ENCODE peak calls at places on chromosomes 5 and 9, in five cellular contexts. U is EL, V is fibroblast of mammary gland, M is Ammon's horn, T is activated T-cell treated with anti-CD3 and anti-CD28 coated beads for 24 hours. K is an unnamed sample.

GRCh38 chr9:469672-470040 is 255.0 kb downstream of the DOCK8 start:
- DNase-seq in U (no peak), V (no peak), M (peak; percentile 36), T (peak; percentile 4), K (no peak)

GRCh38 chr9:26357803-26358339 is 534.7 kb downstream of the CAAP1 start:
- DNase-seq in U (peak; percentile 2), V (no peak), M (peak; percentile 30), T (no peak), K (peak; percentile 6)

GRCh38 chr9:136533775-136534157 is 12.1 kb downstream of the NOTCH1 start:
- DNase-seq in U (no peak), V (no peak), M (no peak), T (peak; percentile 72), K (no peak)

GRCh38 chr5:149618581-149619248 is 37.4 kb downstream of the ARHGEF37 start:
- DNase-seq in U (peak; percentile 90), V (peak; percentile 72), M (peak; percentile 69), T (no peak), K (peak; percentile 91)

GRCh38 chr5:96562614-96563013 is 99.6 kb upstream of the CAST start:
- DNase-seq in U (peak; percentile 82), V (peak; percentile 39), M (no peak), T (no peak), K (no peak)

GRCh38 chr5:33401482-33402390 is 39.0 kb upstream of the TARS1 start:
- DNase-seq in U (peak; percentile 84), V (peak; percentile 68), M (no peak), T (no peak), K (no peak)

GRCh38 chr9:83981126-83981871 is 694 bp downstream of the RMI1 start:
- DNase-seq in U (peak; percentile 50), V (peak; percentile 58), M (peak; percentile 28), T (peak; percentile 25), K (peak; percentile 75)

GRCh38 chr9:127124091-127124490 is 1.7 kb upstream of the ANGPTL2 start:
- DNase-seq in U (no peak), V (no peak), M (no peak), T (no peak), K (no peak)

GRCh38 chr9:36151306-36152210 is 15.0 kb downstream of the GLIPR2 start:
- DNase-seq in U (peak; percentile 88), V (peak; percentile 68), M (peak; percentile 58), T (peak; percentile 83), K (no peak)

GRCh38 chr9:107273634-107274033 is 9.4 kb upstream of the RAD23B start:
- DNase-seq in U (no peak), V (no peak), M (no peak), T (no peak), K (no peak)

GRCh38 chr5:25448646-25449045 is 803.9 kb upstream of the CDH10 start:
- DNase-seq in U (no peak), V (no peak), M (no peak), T (no peak), K (no peak)

GRCh38 chr9:744790-745456 is 96.6 kb upstream of the DMRT1 start:
- DNase-seq in U (no peak), V (no peak), M (no peak), T (no peak), K (peak; percentile 95)

GRCh38 chr9:83062011-83062652 is 810 bp downstream of the RASEF start:
- DNase-seq in U (peak; percentile 73), V (peak; percentile 35), M (no peak), T (no peak), K (no peak)

GRCh38 chr5:41193462-41194166 is 19.7 kb downstream of the C6 start:
- DNase-seq in U (peak; percentile 11), V (peak; percentile 99), M (peak; percentile 81), T (no peak), K (peak; percentile 99)

GRCh38 chr9:91746904-91747303 is 203.1 kb downstream of the ROR2 start:
- DNase-seq in U (no peak), V (peak; percentile 82), M (no peak), T (no peak), K (no peak)

GRCh38 chr5:146428658-146429057 is 18.5 kb upstream of the TCERG1 start:
- DNase-seq in U (no peak), V (no peak), M (no peak), T (no peak), K (no peak)

GRCh38 chr5:138752951-138753793 is at the start of gene CTNNA1:
- DNase-seq in U (peak; percentile 76), V (peak; percentile 50), M (peak; percentile 67), T (peak; percentile 29), K (peak; percentile 8)

GRCh38 chr5:35899805-35900204 is 38.6 kb downstream of the CAPSL start:
- DNase-seq in U (no peak), V (no peak), M (no peak), T (no peak), K (no peak)

GRCh38 chr5:181190711-181191525 is 14.1 kb downstream of the TRIM7 start:
- DNase-seq in U (peak; percentile 52), V (no peak), M (peak; percentile 59), T (no peak), K (peak; percentile 59)

GRCh38 chr9:91315191-91315590 is 46.5 kb downstream of the AUH start:
- DNase-seq in U (no peak), V (no peak), M (no peak), T (no peak), K (no peak)

GRCh38 chr9:94517254-94517653 is 37.6 kb upstream of the PCAT7 start:
- DNase-seq in U (no peak), V (no peak), M (no peak), T (no peak), K (no peak)

GRCh38 chr5:172180936-172181335 is 7.1 kb downstream of the STK10 start:
- DNase-seq in U (no peak), V (no peak), M (no peak), T (no peak), K (no peak)

GRCh38 chr5:140194662-140195061 is 19.7 kb downstream of the CYSTM1 start:
- DNase-seq in U (no peak), V (no peak), M (no peak), T (no peak), K (no peak)

GRCh38 chr5:18394154-18394804 is 760.0 kb downstream of the TAF11L14 start:
- DNase-seq in U (peak; percentile 1), V (peak; percentile 49), M (peak; percentile 65), T (peak; percentile 14), K (peak; percentile 68)

GRCh38 chr5:125659316-125660071 is 763.7 kb upstream of the GRAMD2B start:
- DNase-seq in U (peak; percentile 48), V (peak; percentile 79), M (no peak), T (no peak), K (peak; percentile 8)

GRCh38 chr5:175627739-175628138 is 30.1 kb upstream of the HRH2 start:
- DNase-seq in U (no peak), V (no peak), M (no peak), T (no peak), K (no peak)

GRCh38 chr5:143404416-143405062 is 1.1 kb upstream of the NR3C1 start:
- DNase-seq in U (peak; percentile 88), V (peak; percentile 94), M (peak; percentile 75), T (peak; percentile 55), K (peak; percentile 55)

GRCh38 chr9:36995927-36996471 is 38.1 kb downstream of the PAX5 start:
- DNase-seq in U (peak; percentile 69), V (peak; percentile 47), M (peak; percentile 25), T (peak; percentile 40), K (peak; percentile 20)

GRCh38 chr9:29038332-29038731 is 1465.1 kb upstream of the C9orf72 start:
- DNase-seq in U (no peak), V (no peak), M (no peak), T (no peak), K (no peak)

GRCh38 chr5:122259995-122260394 is 52.0 kb upstream of the SNCAIP start:
- DNase-seq in U (peak; percentile 81), V (peak; percentile 83), M (no peak), T (no peak), K (no peak)

GRCh38 chr9:99023831-99024230 is 80.1 kb downstream of the COL15A1 start:
- DNase-seq in U (peak; percentile 62), V (peak; percentile 57), M (no peak), T (no peak), K (no peak)

GRCh38 chr5:16579142-16579541 is 37.7 kb downstream of the RETREG1 start:
- DNase-seq in U (no peak), V (no peak), M (peak; percentile 79), T (no peak), K (peak; percentile 81)

GRCh38 chr5:27308151-27308550 is 269.8 kb upstream of the CDH9 start:
- DNase-seq in U (peak; percentile 12), V (peak; percentile 67), M (no peak), T (no peak), K (no peak)

GRCh38 chr9:15306068-15306756 is 804 bp downstream of the TTC39B start:
- DNase-seq in U (peak; percentile 57), V (peak; percentile 55), M (peak; percentile 51), T (peak; percentile 18), K (peak; percentile 43)

GRCh38 chr5:57037355-57037754 is 85.4 kb upstream of the MIER3 start:
- DNase-seq in U (no peak), V (no peak), M (peak; percentile 13), T (no peak), K (peak; percentile 2)

GRCh38 chr5:10275460-10275859 is 25.4 kb downstream of the CCT5 start:
- DNase-seq in U (no peak), V (no peak), M (no peak), T (no peak), K (no peak)

GRCh38 chr5:1832511-1833250 is 31.5 kb downstream of the NDUFS6 start:
- DNase-seq in U (no peak), V (no peak), M (no peak), T (no peak), K (no peak)

GRCh38 chr9:1098551-1098950 is 48.4 kb downstream of the DMRT2 start:
- DNase-seq in U (no peak), V (peak; percentile 18), M (no peak), T (no peak), K (no peak)

GRCh38 chr9:95385521-95385920 is 68.0 kb upstream of the FANCC start:
- DNase-seq in U (no peak), V (no peak), M (no peak), T (no peak), K (peak; percentile 59)

K was measured in G401.